ENCODE peak calls at places on chromosomes 6 and 20, in nine cellular contexts. T, K, F, Q, Y, W, V, C and I are unnamed samples.

GRCh38 chr6:81515562-81516453 is 236.7 kb downstream of the TENT5A start:
- DNase-seq in T (no peak), K (no peak), F (no peak), Q (no peak), Y (no peak), W (no peak), V (no peak), C (no peak), I (no peak)

GRCh38 chr20:22905667-22906066 is 129.4 kb upstream of the SSTR4 start:
- DNase-seq in T (no peak), K (peak), F (peak), Q (no peak), Y (no peak), W (no peak), V (no peak), C (no peak), I (no peak)

GRCh38 chr6:21918081-21918480 is 324.5 kb downstream of the SOX4 start:
- DNase-seq in T (no peak), K (no peak), F (no peak), Q (no peak), Y (no peak), W (no peak), V (no peak), C (no peak), I (no peak)

GRCh38 chr6:10316327-10316726 is 98.5 kb downstream of the TFAP2A start:
- DNase-seq in T (peak), K (no peak), F (no peak), Q (no peak), Y (peak), W (no peak), V (no peak), C (no peak), I (no peak)

GRCh38 chr6:32522302-32523047 is 7.6 kb downstream of the HLA-DRB5 start:
- DNase-seq in T (no peak), K (no peak), F (no peak), Q (no peak), Y (no peak), W (no peak), V (no peak), C (no peak), I (no peak)

GRCh38 chr6:17574871-17575560 is 25.1 kb upstream of the FAM8A1 start:
- DNase-seq in T (no peak), K (no peak), F (no peak), Q (no peak), Y (no peak), W (no peak), V (no peak), C (no peak), I (no peak)

GRCh38 chr6:168035098-168035660 is 37.7 kb downstream of the KIF25 start:
- DNase-seq in T (no peak), K (peak), F (peak), Q (peak), Y (peak), W (no peak), V (no peak), C (no peak), I (peak)

GRCh38 chr20:58721951-58722371 is 29.4 kb downstream of the NPEPL1 start:
- DNase-seq in T (no peak), K (peak), F (no peak), Q (peak), Y (peak), W (no peak), V (no peak), C (no peak), I (no peak)

GRCh38 chr6:2957696-2958330 is 13.6 kb downstream of the SERPINB6 start:
- DNase-seq in T (no peak), K (no peak), F (peak), Q (no peak), Y (no peak), W (no peak), V (no peak), C (no peak), I (no peak)

GRCh38 chr6:133748628-133749027 is 140.3 kb upstream of the TCF21 start:
- DNase-seq in T (no peak), K (no peak), F (no peak), Q (peak), Y (no peak), W (no peak), V (no peak), C (no peak), I (no peak)

GRCh38 chr20:14826926-14827325 is 489.5 kb upstream of the FLRT3 start:
- DNase-seq in T (no peak), K (no peak), F (no peak), Q (no peak), Y (no peak), W (no peak), V (no peak), C (no peak), I (no peak)

GRCh38 chr6:32178547-32179440 is 589 bp downstream of the RNF5 start:
- DNase-seq in T (no peak), K (no peak), F (no peak), Q (no peak), Y (no peak), W (no peak), V (no peak), C (no peak), I (no peak)

GRCh38 chr6:36958775-36959554 is 4.4 kb downstream of the PI16 start:
- DNase-seq in T (no peak), K (no peak), F (no peak), Q (no peak), Y (no peak), W (no peak), V (no peak), C (no peak), I (no peak)

GRCh38 chr20:23655551-23656211 is 17.9 kb upstream of the CST3 start:
- DNase-seq in T (peak), K (peak), F (peak), Q (peak), Y (peak), W (no peak), V (no peak), C (no peak), I (no peak)

GRCh38 chr20:1964659-1965405 is 29.0 kb downstream of the PDYN start:
- DNase-seq in T (no peak), K (no peak), F (no peak), Q (no peak), Y (no peak), W (no peak), V (no peak), C (no peak), I (no peak)

GRCh38 chr6:161481786-161482516 is 208.1 kb upstream of the AGPAT4 start:
- DNase-seq in T (no peak), K (no peak), F (no peak), Q (no peak), Y (no peak), W (no peak), V (no peak), C (no peak), I (no peak)

GRCh38 chr6:113433506-113433991 is 423.6 kb upstream of the MARCKS start:
- DNase-seq in T (no peak), K (peak), F (peak), Q (peak), Y (peak), W (no peak), V (no peak), C (no peak), I (peak)

GRCh38 chr6:17710331-17710730 is 3.6 kb upstream of the NUP153 start:
- DNase-seq in T (no peak), K (no peak), F (no peak), Q (no peak), Y (no peak), W (no peak), V (no peak), C (no peak), I (no peak)

GRCh38 chr6:84825461-84825860 is 61.1 kb upstream of the TBX18 start:
- DNase-seq in T (no peak), K (no peak), F (no peak), Q (no peak), Y (no peak), W (no peak), V (no peak), C (no peak), I (no peak)

GRCh38 chr20:1331801-1332453 is 3.0 kb upstream of the SDCBP2 start:
- DNase-seq in T (no peak), K (no peak), F (no peak), Q (peak), Y (no peak), W (no peak), V (no peak), C (no peak), I (no peak)

GRCh38 chr6:166423781-166424180 is 41.0 kb upstream of the MPC1 start:
- DNase-seq in T (peak), K (no peak), F (no peak), Q (no peak), Y (no peak), W (no peak), V (no peak), C (no peak), I (no peak)

GRCh38 chr6:150189176-150189575 is 46.3 kb downstream of the PPP1R14C start:
- DNase-seq in T (no peak), K (no peak), F (no peak), Q (no peak), Y (peak), W (no peak), V (no peak), C (no peak), I (no peak)

GRCh38 chr6:169829786-169830185 is 78.4 kb downstream of the ERMARD start:
- DNase-seq in T (no peak), K (no peak), F (no peak), Q (no peak), Y (no peak), W (no peak), V (no peak), C (no peak), I (no peak)

GRCh38 chr6:78322068-78322845 is 545.1 kb upstream of the IRAK1BP1 start:
- DNase-seq in T (no peak), K (no peak), F (no peak), Q (no peak), Y (no peak), W (no peak), V (no peak), C (no peak), I (no peak)

GRCh38 chr20:63698739-63699465 is 2.5 kb downstream of the TNFRSF6B start:
- DNase-seq in T (no peak), K (peak), F (peak), Q (no peak), Y (peak), W (peak), V (no peak), C (peak), I (no peak)

GRCh38 chr6:17349437-17349836 is 44.0 kb upstream of the CAP2 start:
- DNase-seq in T (no peak), K (no peak), F (no peak), Q (no peak), Y (no peak), W (no peak), V (no peak), C (no peak), I (no peak)

GRCh38 chr6:166106076-166106686 is 61.5 kb downstream of the TBXT start:
- DNase-seq in T (peak), K (peak), F (peak), Q (peak), Y (peak), W (peak), V (peak), C (no peak), I (peak)

GRCh38 chr20:41308726-41309413 is 8.7 kb downstream of the ZHX3 start:
- DNase-seq in T (no peak), K (no peak), F (no peak), Q (no peak), Y (no peak), W (no peak), V (no peak), C (no peak), I (no peak)

GRCh38 chr20:31992086-31992485 is 18.2 kb upstream of the CCM2L start:
- DNase-seq in T (no peak), K (no peak), F (no peak), Q (no peak), Y (no peak), W (no peak), V (no peak), C (no peak), I (no peak)

GRCh38 chr20:63070301-63070625 is 63.5 kb upstream of the BHLHE23 start:
- DNase-seq in T (no peak), K (peak), F (peak), Q (no peak), Y (no peak), W (no peak), V (no peak), C (no peak), I (no peak)

GRCh38 chr6:89475634-89476033 is 42.7 kb downstream of the ANKRD6 start:
- DNase-seq in T (no peak), K (no peak), F (no peak), Q (no peak), Y (no peak), W (no peak), V (no peak), C (no peak), I (peak)

GRCh38 chr6:156957931-156958547 is 180.9 kb downstream of the ARID1B start:
- DNase-seq in T (no peak), K (no peak), F (no peak), Q (no peak), Y (no peak), W (no peak), V (no peak), C (no peak), I (no peak)

GRCh38 chr6:19866199-19866872 is 29.2 kb downstream of the ID4 start:
- DNase-seq in T (no peak), K (no peak), F (no peak), Q (no peak), Y (no peak), W (no peak), V (no peak), C (no peak), I (no peak)

GRCh38 chr6:152356016-152356415 is 281.1 kb downstream of the SYNE1 start:
- DNase-seq in T (no peak), K (no peak), F (no peak), Q (no peak), Y (no peak), W (no peak), V (no peak), C (no peak), I (no peak)

GRCh38 chr6:84065718-84066290 is 32.2 kb downstream of the MRAP2 start:
- DNase-seq in T (no peak), K (peak), F (no peak), Q (no peak), Y (no peak), W (no peak), V (no peak), C (no peak), I (no peak)

GRCh38 chr20:38190166-38190565 is 25.1 kb upstream of the TGM2 start:
- DNase-seq in T (no peak), K (no peak), F (no peak), Q (no peak), Y (no peak), W (no peak), V (no peak), C (no peak), I (no peak)

GRCh38 chr6:3001773-3002293 is 2.1 kb downstream of the NQO2 start:
- DNase-seq in T (no peak), K (no peak), F (peak), Q (no peak), Y (no peak), W (peak), V (no peak), C (no peak), I (no peak)

GRCh38 chr20:32752458-32753250 is 9.4 kb upstream of the COMMD7 start:
- DNase-seq in T (no peak), K (no peak), F (no peak), Q (no peak), Y (no peak), W (no peak), V (no peak), C (no peak), I (no peak)

GRCh38 chr6:15937582-15937981 is 191.3 kb upstream of the MYLIP start:
- DNase-seq in T (no peak), K (no peak), F (no peak), Q (no peak), Y (no peak), W (no peak), V (no peak), C (no peak), I (no peak)

GRCh38 chr6:27870486-27870885 is 41.7 kb downstream of the OR2B2 start:
- DNase-seq in T (no peak), K (no peak), F (no peak), Q (no peak), Y (no peak), W (no peak), V (no peak), C (no peak), I (no peak)

GRCh38 chr6:27867941-27868705 is 44.1 kb downstream of the OR2B2 start:
- DNase-seq in T (no peak), K (no peak), F (no peak), Q (no peak), Y (no peak), W (no peak), V (no peak), C (no peak), I (no peak)

GRCh38 chr6:27871919-27872633 is 40.1 kb downstream of the OR2B2 start:
- DNase-seq in T (peak), K (peak), F (no peak), Q (peak), Y (peak), W (no peak), V (peak), C (peak), I (peak)

GRCh38 chr6:27872634-27873028 is 39.6 kb downstream of the OR2B2 start:
- DNase-seq in T (no peak), K (no peak), F (no peak), Q (no peak), Y (no peak), W (no peak), V (no peak), C (no peak), I (no peak)

GRCh38 chr6:27873101-27874030 is 38.8 kb downstream of the OR2B2 start:
- DNase-seq in T (peak), K (peak), F (peak), Q (no peak), Y (peak), W (no peak), V (peak), C (peak), I (peak)
- H3K27ac ChIP-seq in T (no peak), K (no peak), F (no peak), Q (peak), Y (peak), W (no peak), V (peak), C (peak), I (no peak)

GRCh38 chr20:10654630-10655029 is 19.2 kb downstream of the JAG1 start:
- DNase-seq in T (no peak), K (no peak), F (no peak), Q (no peak), Y (peak), W (no peak), V (no peak), C (no peak), I (peak)

GRCh38 chr20:10653593-10654288 is 20.1 kb downstream of the JAG1 start:
- DNase-seq in T (no peak), K (no peak), F (no peak), Q (no peak), Y (peak), W (no peak), V (no peak), C (no peak), I (peak)

GRCh38 chr20:10656270-10656669 is 17.5 kb downstream of the JAG1 start:
- DNase-seq in T (no peak), K (no peak), F (no peak), Q (no peak), Y (peak), W (no peak), V (no peak), C (no peak), I (no peak)

GRCh38 chr20:10658051-10658823 is 15.6 kb downstream of the JAG1 start:
- DNase-seq in T (no peak), K (no peak), F (no peak), Q (no peak), Y (no peak), W (no peak), V (no peak), C (no peak), I (peak)

DNA sequence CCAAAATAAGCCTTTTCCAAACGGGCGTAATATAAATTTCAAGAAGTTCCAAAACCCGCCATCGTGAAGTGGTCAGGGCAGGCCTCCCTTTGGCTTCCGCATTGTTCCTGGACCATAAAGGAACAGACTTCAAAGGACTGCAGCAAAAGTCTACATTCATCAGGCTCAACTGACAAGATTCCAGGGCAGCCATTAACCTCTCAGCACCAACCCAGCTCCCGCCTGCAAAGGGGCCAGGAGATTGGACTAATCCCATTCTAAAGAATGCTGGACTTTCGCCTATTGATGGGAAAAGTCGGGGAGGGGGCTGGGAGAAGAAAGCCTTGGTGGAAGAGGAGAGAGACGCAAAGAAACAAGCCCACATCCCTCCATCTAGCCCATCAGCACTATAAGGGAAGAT is 18.1 kb downstream of the JAG1 start:
- DNase-seq in T (no peak), K (no peak), F (no peak), Q (no peak), Y (no peak), W (no peak), V (no peak), C (no peak), I (no peak)
- H3K27ac ChIP-seq in T (no peak), K (peak), F (no peak), Q (no peak), Y (peak), W (no peak), V (no peak), C (no peak), I (no peak)

GRCh38 chr6:35013701-35014100 is 124.6 kb downstream of the ANKS1A start:
- DNase-seq in T (no peak), K (no peak), F (no peak), Q (no peak), Y (no peak), W (no peak), V (no peak), C (no peak), I (no peak)

GRCh38 chr6:35014341-35014740 is 125.3 kb downstream of the ANKS1A start:
- DNase-seq in T (peak), K (no peak), F (no peak), Q (no peak), Y (no peak), W (no peak), V (no peak), C (no peak), I (no peak)

GRCh38 chr6:35007016-35007415 is 118.0 kb downstream of the ANKS1A start:
- DNase-seq in T (no peak), K (no peak), F (no peak), Q (no peak), Y (no peak), W (no peak), V (no peak), C (no peak), I (no peak)

GRCh38 chr6:35011096-35012041 is 122.3 kb downstream of the ANKS1A start:
- DNase-seq in T (no peak), K (no peak), F (no peak), Q (no peak), Y (no peak), W (no peak), V (no peak), C (no peak), I (peak)

GRCh38 chr6:35008858-35009257 is 119.8 kb downstream of the ANKS1A start:
- DNase-seq in T (peak), K (no peak), F (no peak), Q (no peak), Y (no peak), W (no peak), V (no peak), C (no peak), I (no peak)
- H3K27ac ChIP-seq in T (peak), K (no peak), F (no peak), Q (no peak), Y (no peak), W (no peak), V (no peak), C (no peak), I (no peak)

DNA sequence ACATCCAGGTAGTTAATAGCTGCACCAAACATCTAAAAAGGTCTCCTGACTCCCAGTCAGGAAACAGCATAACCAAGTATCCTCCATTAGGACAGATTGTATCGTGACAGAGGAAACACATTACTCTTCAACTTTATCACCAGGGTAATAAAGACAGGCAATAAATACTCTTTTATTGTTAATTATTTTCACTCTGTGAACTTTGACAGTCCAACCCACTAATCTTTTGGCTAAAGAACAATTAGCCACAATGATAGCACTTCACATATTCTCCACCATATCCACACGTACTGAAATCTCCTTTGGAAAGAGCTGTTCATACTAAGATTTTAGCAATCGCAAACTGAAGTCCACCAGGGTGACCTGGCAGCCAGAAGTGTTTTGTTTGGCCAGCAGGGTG is 46.4 kb downstream of the ARHGAP18 start:
- DNase-seq in T (no peak), K (no peak), F (no peak), Q (no peak), Y (no peak), W (no peak), V (no peak), C (no peak), I (no peak)
- H3K27ac ChIP-seq in T (no peak), K (no peak), F (no peak), Q (peak), Y (no peak), W (peak), V (no peak), C (no peak), I (no peak)